ENCODE peak calls at places on chromosomes 3 and 15, in four cellular contexts. V, Y, K and P are unnamed samples.

GRCh38 chr15:74053941-74054529 is 28.3 kb downstream of the GOLGA6A start:
- DNase-seq in K (peak), V (no peak), Y (peak), P (peak)

GRCh38 chr3:17340261-17340660 is 402.2 kb downstream of the TBC1D5 start:
- DNase-seq in V (no peak), Y (no peak), K (no peak), P (no peak)

GRCh38 chr3:188946837-188947236 is 224.9 kb upstream of the TPRG1 start:
- DNase-seq in K (no peak), Y (no peak), V (no peak), P (no peak)

GRCh38 chr3:182438398-182438797 is 354.9 kb upstream of the ATP11B start:
- DNase-seq in V (no peak), K (no peak), Y (peak), P (no peak)

GRCh38 chr3:135017494-135017893 is 222.4 kb downstream of the EPHB1 start:
- DNase-seq in Y (no peak), V (no peak), K (no peak), P (no peak)

GRCh38 chr3:64190517-64191515 is 34.5 kb downstream of the PRICKLE2 start:
- DNase-seq in Y (no peak), V (no peak), K (no peak), P (no peak)

GRCh38 chr3:8239718-8240698 is 261.6 kb upstream of the LMCD1 start:
- DNase-seq in V (peak), K (peak), Y (peak), P (peak)

GRCh38 chr3:191809326-191809949 is 348.5 kb downstream of the PYDC2 start:
- DNase-seq in K (no peak), V (no peak), Y (peak), P (no peak)

GRCh38 chr15:55750706-55751105 is 7.8 kb upstream of the PRTG start:
- DNase-seq in Y (no peak), V (no peak), K (no peak), P (no peak)

GRCh38 chr3:138066383-138066782 is 49.0 kb downstream of the DZIP1L start:
- DNase-seq in V (no peak), K (no peak), Y (no peak), P (no peak)

GRCh38 chr3:36843065-36844051 is 79.0 kb upstream of the DCLK3 start:
- DNase-seq in V (peak), Y (peak), K (peak), P (peak)

GRCh38 chr15:92079647-92080255 is 226.2 kb downstream of the SLCO3A1 start:
- DNase-seq in K (no peak), Y (no peak), V (no peak), P (no peak)

GRCh38 chr3:38966956-38967795 is 84.6 kb downstream of the SCN11A start:
- DNase-seq in K (no peak), V (no peak), Y (no peak), P (no peak)

GRCh38 chr3:53696401-53697172 is 149.6 kb downstream of the CHDH start:
- DNase-seq in Y (no peak), K (peak), V (no peak), P (no peak)

GRCh38 chr3:15345608-15346137 is 13.3 kb upstream of the SH3BP5 start:
- DNase-seq in K (peak), Y (no peak), V (no peak), P (no peak)

GRCh38 chr3:172622916-172623700 is 87.8 kb downstream of the NCEH1 start:
- DNase-seq in Y (no peak), K (peak), V (no peak), P (no peak)

GRCh38 chr15:44882499-44882968 is 74.0 kb upstream of the TERB2 start:
- DNase-seq in K (no peak), V (no peak), Y (no peak), P (no peak)

GRCh38 chr15:52094811-52095584 is 17.6 kb downstream of the BCL2L10 start:
- DNase-seq in K (no peak), Y (no peak), V (no peak), P (no peak)

GRCh38 chr3:54188176-54188791 is 65.9 kb downstream of the CACNA2D3 start:
- DNase-seq in Y (peak), V (no peak), K (peak), P (peak)

GRCh38 chr3:196633658-196634151 is 5.8 kb upstream of the NRROS start:
- DNase-seq in V (no peak), K (peak), Y (no peak), P (no peak)

GRCh38 chr3:33030802-33031201 is 66.1 kb downstream of the GLB1 start:
- DNase-seq in V (no peak), Y (no peak), K (peak), P (no peak)

GRCh38 chr3:129892857-129893615 is 475 bp downstream of the TMCC1 start:
- DNase-seq in K (peak), Y (peak), V (no peak), P (no peak)

GRCh38 chr3:12506201-12506600 is 21.9 kb downstream of the TSEN2 start:
- DNase-seq in Y (no peak), V (no peak), K (no peak), P (no peak)

GRCh38 chr3:72665103-72665502 is 183.1 kb downstream of the SHQ1 start:
- DNase-seq in Y (no peak), K (no peak), V (no peak), P (no peak)

GRCh38 chr3:78690806-78691205 is 1077.0 kb downstream of the ROBO1 start:
- DNase-seq in K (no peak), V (no peak), Y (no peak), P (no peak)

GRCh38 chr3:45758871-45759270 is 37.5 kb downstream of the SLC6A20 start:
- DNase-seq in K (no peak), Y (no peak), V (no peak), P (no peak)

DNA sequence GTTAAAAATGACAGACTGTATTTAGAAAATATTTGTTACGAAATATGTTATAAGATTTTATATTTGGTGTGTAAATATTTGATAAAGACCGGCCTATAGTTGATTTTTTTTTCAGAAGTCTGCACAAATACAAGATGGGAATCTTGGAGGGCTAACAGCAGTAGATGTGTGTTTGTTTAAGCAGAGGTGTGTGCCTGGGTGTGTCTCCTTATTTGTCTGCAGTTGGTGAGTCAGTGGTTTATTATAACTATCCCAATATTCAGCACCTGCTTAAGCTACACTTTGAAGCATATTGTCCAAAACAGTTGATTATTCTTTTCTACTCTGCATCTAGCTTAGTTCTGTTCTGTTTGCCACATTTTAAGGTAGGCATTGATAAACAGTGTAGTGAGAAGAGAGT is 12.4 kb downstream of the GLCE start:
- DNase-seq in K (no peak), V (no peak), Y (no peak), P (no peak)
- TF ChIP-seq TCF7L2 in K (no peak), V (no peak), Y (no peak), P (no peak)

GRCh38 chr15:75644376-75644775 is 3.3 kb upstream of the SNX33 start:
- DNase-seq in K (no peak), V (no peak), Y (no peak), P (no peak)
- TF ChIP-seq TCF7L2 in K (no peak), V (no peak), Y (no peak), P (no peak)

GRCh38 chr3:42022355-42022754 is 60.5 kb upstream of the ULK4 start:
- DNase-seq in V (no peak), K (no peak), Y (no peak), P (no peak)

GRCh38 chr3:42023380-42023779 is 61.5 kb upstream of the ULK4 start:
- DNase-seq in K (no peak), Y (no peak), V (no peak), P (no peak)

GRCh38 chr3:42025388-42026138 is 63.7 kb upstream of the ULK4 start:
- DNase-seq in K (peak), V (no peak), Y (no peak), P (peak)

GRCh38 chr3:42028474-42028873 is 62.7 kb upstream of the TRAK1 start:
- DNase-seq in Y (no peak), V (no peak), K (no peak), P (no peak)

GRCh38 chr3:42024578-42025387 is 62.9 kb upstream of the ULK4 start:
- DNase-seq in Y (no peak), K (no peak), V (no peak), P (no peak)
- TF ChIP-seq TCF7L2 in Y (no peak), K (no peak), V (no peak), P (no peak)

GRCh38 chr15:36996538-36997181 is 103.7 kb downstream of the MEIS2 start:
- DNase-seq in Y (no peak), K (no peak), V (no peak), P (no peak)

GRCh38 chr15:36996121-36996520 is 104.2 kb downstream of the MEIS2 start:
- DNase-seq in Y (no peak), V (no peak), K (no peak), P (no peak)

GRCh38 chr15:37002041-37002689 is 98.2 kb downstream of the MEIS2 start:
- DNase-seq in Y (no peak), K (peak), V (no peak), P (no peak)

GRCh38 chr15:37001436-37001835 is 98.9 kb downstream of the MEIS2 start:
- DNase-seq in K (no peak), V (no peak), Y (no peak), P (no peak)

DNA sequence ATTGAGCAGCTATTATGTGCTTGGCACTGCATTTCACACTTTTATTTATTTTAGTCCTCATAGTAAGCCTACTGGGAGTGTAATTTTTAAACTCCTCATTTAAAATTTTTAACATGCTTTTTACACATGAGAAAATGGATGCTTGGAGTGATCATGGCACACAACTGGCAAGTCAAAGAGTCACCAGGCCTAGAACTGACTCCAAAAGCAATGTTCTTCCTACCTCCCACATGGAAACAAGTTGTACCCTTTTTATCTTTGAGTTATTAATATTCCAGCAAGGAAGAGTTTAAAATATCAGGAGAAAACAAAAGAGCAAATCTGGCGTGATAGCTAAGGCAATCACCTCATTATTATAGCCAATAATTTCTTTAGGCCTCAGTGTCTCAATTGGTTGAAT is 100.6 kb downstream of the MEIS2 start:
- DNase-seq in Y (no peak), K (no peak), V (no peak), P (no peak)
- TF ChIP-seq TCF7L2 in Y (no peak), K (no peak), V (no peak), P (no peak)